ENCODE peak calls at places on chromosomes 12 and 14, in six cellular contexts. One of them, this sample, is unnamed.

GRCh38 chr14:79011091-79011919 is 841.1 kb downstream of the NRXN3 start:
- DNase-seq in SK-N-SH: peak; percentile 37
- DNase-seq in suprapubic skin: no peak
- DNase-seq in A549: peak; percentile 48
- DNase-seq in tibial nerve: no peak
- DNase-seq in stomach: no peak
- DNase-seq in this sample: no peak

GRCh38 chr12:26275313-26276257 is 80.2 kb downstream of the SSPN start:
- DNase-seq in A549: peak; percentile 21
- DNase-seq in tibial nerve: no peak
- DNase-seq in SK-N-SH: no peak
- DNase-seq in stomach: no peak
- DNase-seq in suprapubic skin: no peak
- DNase-seq in this sample: no peak

GRCh38 chr12:15495742-15496141 is 173.4 kb downstream of the PTPRO start:
- DNase-seq in tibial nerve: no peak
- DNase-seq in SK-N-SH: no peak
- DNase-seq in stomach: no peak
- DNase-seq in A549: no peak
- DNase-seq in suprapubic skin: no peak
- DNase-seq in this sample: no peak

GRCh38 chr14:79325557-79325956 is 885.7 kb downstream of the DIO2 start:
- DNase-seq in stomach: no peak
- DNase-seq in A549: no peak
- DNase-seq in tibial nerve: no peak
- DNase-seq in SK-N-SH: no peak
- DNase-seq in suprapubic skin: no peak
- DNase-seq in this sample: no peak

GRCh38 chr14:47846008-47846407 is 170.6 kb upstream of the MDGA2 start:
- DNase-seq in A549: no peak
- DNase-seq in tibial nerve: no peak
- DNase-seq in suprapubic skin: no peak
- DNase-seq in stomach: no peak
- DNase-seq in SK-N-SH: no peak
- DNase-seq in this sample: no peak

GRCh38 chr14:38950676-38951075 is 152.4 kb downstream of the SEC23A start:
- DNase-seq in stomach: no peak
- DNase-seq in tibial nerve: no peak
- DNase-seq in A549: no peak
- DNase-seq in suprapubic skin: no peak
- DNase-seq in SK-N-SH: no peak
- DNase-seq in this sample: no peak

GRCh38 chr12:1880153-1880845 is 38.2 kb downstream of the CACNA2D4 start:
- DNase-seq in stomach: no peak
- DNase-seq in A549: no peak
- DNase-seq in tibial nerve: no peak
- DNase-seq in SK-N-SH: peak; percentile 0
- DNase-seq in suprapubic skin: no peak
- DNase-seq in this sample: no peak

GRCh38 chr12:118360785-118361404 is 11.8 kb downstream of the TAOK3 start:
- DNase-seq in SK-N-SH: no peak
- DNase-seq in suprapubic skin: no peak
- DNase-seq in tibial nerve: no peak
- DNase-seq in stomach: no peak
- DNase-seq in A549: peak; percentile 26
- DNase-seq in this sample: no peak

GRCh38 chr14:102927346-102927877 is 4.9 kb downstream of the AMN start:
- DNase-seq in stomach: peak; percentile 73
- DNase-seq in tibial nerve: no peak
- DNase-seq in suprapubic skin: no peak
- DNase-seq in SK-N-SH: no peak
- DNase-seq in A549: no peak
- DNase-seq in this sample: no peak

GRCh38 chr14:77761205-77761931 is 412 bp upstream of the SNW1 start:
- DNase-seq in tibial nerve: no peak
- DNase-seq in SK-N-SH: peak; percentile 55
- DNase-seq in suprapubic skin: no peak
- DNase-seq in stomach: no peak
- DNase-seq in A549: peak; percentile 66
- DNase-seq in this sample: peak; percentile 65

GRCh38 chr12:82174936-82175335 is 183.3 kb downstream of the CCDC59 start:
- DNase-seq in stomach: no peak
- DNase-seq in A549: no peak
- DNase-seq in tibial nerve: no peak
- DNase-seq in suprapubic skin: no peak
- DNase-seq in SK-N-SH: no peak
- DNase-seq in this sample: no peak

GRCh38 chr12:26153421-26154154 is 28.8 kb upstream of the BHLHE41 start:
- DNase-seq in SK-N-SH: no peak
- DNase-seq in A549: peak; percentile 79
- DNase-seq in stomach: no peak
- DNase-seq in tibial nerve: no peak
- DNase-seq in suprapubic skin: no peak
- DNase-seq in this sample: no peak

GRCh38 chr14:71852201-71852600 is 80.0 kb upstream of the RGS6 start:
- DNase-seq in stomach: no peak
- DNase-seq in suprapubic skin: no peak
- DNase-seq in A549: no peak
- DNase-seq in tibial nerve: no peak
- DNase-seq in SK-N-SH: no peak
- DNase-seq in this sample: no peak

GRCh38 chr14:104973215-104974145 is 4.7 kb downstream of the AHNAK2 start:
- DNase-seq in suprapubic skin: peak; percentile 94
- DNase-seq in A549: peak; percentile 97
- DNase-seq in tibial nerve: peak; percentile 64
- DNase-seq in SK-N-SH: no peak
- DNase-seq in stomach: peak; percentile 84
- DNase-seq in this sample: peak; percentile 97
- TF ChIP-seq EP300 in suprapubic skin: no peak
- TF ChIP-seq EP300 in A549: peak; percentile 75
- TF ChIP-seq EP300 in tibial nerve: peak; percentile 45
- TF ChIP-seq EP300 in SK-N-SH: peak; percentile 81
- TF ChIP-seq EP300 in stomach: no peak
- TF ChIP-seq EP300 in this sample: no peak

DNA sequence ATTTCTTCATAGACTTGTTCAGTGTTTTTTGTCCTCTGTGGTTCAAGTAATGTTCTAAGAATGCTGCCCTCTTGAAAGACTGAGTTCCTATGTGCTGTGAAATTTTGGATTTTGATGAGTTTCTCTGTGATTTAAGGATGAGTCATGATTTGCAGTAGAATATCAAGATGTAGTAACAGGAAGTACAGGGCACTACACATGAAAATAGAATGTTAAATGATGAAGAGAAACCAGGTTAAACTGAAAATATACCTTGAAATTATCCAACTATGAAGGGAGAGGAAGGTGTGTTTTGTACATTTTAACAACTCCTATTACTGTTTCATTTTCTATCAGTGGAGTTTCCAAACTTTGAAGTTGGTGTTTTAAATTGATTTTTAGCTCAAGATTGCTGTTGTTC is 4.8 kb downstream of the ELK3 start:
- DNase-seq in A549: peak; percentile 62
- DNase-seq in SK-N-SH: no peak
- DNase-seq in suprapubic skin: no peak
- DNase-seq in stomach: no peak
- DNase-seq in tibial nerve: no peak
- DNase-seq in this sample: no peak
- H3K4me1 ChIP-seq in A549: peaks cover 38% of the 10 kb centered on the region
- H3K4me1 ChIP-seq in SK-N-SH: peaks cover 6% of the 10 kb centered on the region
- H3K4me1 ChIP-seq in suprapubic skin: peaks cover 39% of the 10 kb centered on the region
- H3K4me1 ChIP-seq in stomach: peaks cover 41% of the 10 kb centered on the region
- H3K4me1 ChIP-seq in tibial nerve: peaks cover 35% of the 10 kb centered on the region
- H3K4me1 ChIP-seq in this sample: peaks cover 8% of the 10 kb centered on the region

DNA sequence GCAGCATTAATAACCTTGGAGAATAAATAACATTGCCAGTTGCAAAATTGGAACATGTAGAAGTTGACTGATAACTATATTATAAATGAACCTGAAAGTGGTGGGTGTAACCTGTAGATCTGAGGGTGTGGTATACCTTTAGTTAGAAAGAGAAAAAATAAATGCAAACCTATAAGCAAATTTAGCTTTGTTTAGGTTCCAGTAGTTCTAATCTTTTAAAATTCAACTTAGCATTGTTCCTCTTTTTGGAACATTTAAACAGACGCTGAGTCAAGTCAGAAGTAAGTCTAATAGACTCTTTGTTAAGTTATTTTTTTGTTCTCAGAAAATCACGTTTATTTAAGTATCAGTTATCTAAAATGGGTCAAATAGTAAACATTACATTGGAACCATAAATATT is 120.0 kb downstream of the DNAI7 start:
- DNase-seq in suprapubic skin: no peak
- DNase-seq in stomach: no peak
- DNase-seq in A549: no peak
- DNase-seq in SK-N-SH: no peak
- DNase-seq in tibial nerve: no peak
- DNase-seq in this sample: no peak
- TF ChIP-seq EP300 in suprapubic skin: no peak
- TF ChIP-seq EP300 in stomach: no peak
- TF ChIP-seq EP300 in A549: no peak
- TF ChIP-seq EP300 in SK-N-SH: no peak
- TF ChIP-seq EP300 in tibial nerve: no peak
- TF ChIP-seq EP300 in this sample: no peak

GRCh38 chr12:102601621-102602020 is 121.3 kb upstream of the IGF1 start:
- DNase-seq in SK-N-SH: no peak
- DNase-seq in stomach: no peak
- DNase-seq in A549: no peak
- DNase-seq in suprapubic skin: no peak
- DNase-seq in tibial nerve: no peak
- DNase-seq in this sample: no peak

GRCh38 chr12:102603021-102603420 is 122.7 kb upstream of the IGF1 start:
- DNase-seq in suprapubic skin: no peak
- DNase-seq in stomach: no peak
- DNase-seq in tibial nerve: no peak
- DNase-seq in A549: no peak
- DNase-seq in SK-N-SH: no peak
- DNase-seq in this sample: no peak

GRCh38 chr12:102596687-102597086 is 116.3 kb upstream of the IGF1 start:
- DNase-seq in suprapubic skin: no peak
- DNase-seq in A549: no peak
- DNase-seq in tibial nerve: no peak
- DNase-seq in SK-N-SH: no peak
- DNase-seq in stomach: no peak
- DNase-seq in this sample: no peak

GRCh38 chr12:102602549-102602948 is 122.2 kb upstream of the IGF1 start:
- DNase-seq in A549: no peak
- DNase-seq in stomach: no peak
- DNase-seq in tibial nerve: no peak
- DNase-seq in SK-N-SH: no peak
- DNase-seq in suprapubic skin: no peak
- DNase-seq in this sample: no peak
- H3K4me1 ChIP-seq in A549: no peaks in the 10 kb centered on the region
- H3K4me1 ChIP-seq in stomach: no peaks in the 10 kb centered on the region
- H3K4me1 ChIP-seq in tibial nerve: peaks cover 5% of the 10 kb centered on the region
- H3K4me1 ChIP-seq in SK-N-SH: no peaks in the 10 kb centered on the region
- H3K4me1 ChIP-seq in suprapubic skin: no peaks in the 10 kb centered on the region
- H3K4me1 ChIP-seq in this sample: no peaks in the 10 kb centered on the region

GRCh38 chr12:12097821-12098688 is 27.3 kb downstream of the BCL2L14 start:
- DNase-seq in stomach: no peak
- DNase-seq in suprapubic skin: no peak
- DNase-seq in tibial nerve: no peak
- DNase-seq in A549: no peak
- DNase-seq in SK-N-SH: no peak
- DNase-seq in this sample: no peak

GRCh38 chr12:12091977-12092663 is 21.4 kb downstream of the BCL2L14 start:
- DNase-seq in SK-N-SH: peak; percentile 33
- DNase-seq in suprapubic skin: no peak
- DNase-seq in stomach: no peak
- DNase-seq in A549: no peak
- DNase-seq in tibial nerve: no peak
- DNase-seq in this sample: no peak

GRCh38 chr12:12098689-12099010 is 27.9 kb downstream of the BCL2L14 start:
- DNase-seq in A549: no peak
- DNase-seq in stomach: no peak
- DNase-seq in suprapubic skin: no peak
- DNase-seq in tibial nerve: no peak
- DNase-seq in SK-N-SH: no peak
- DNase-seq in this sample: no peak

GRCh38 chr12:12094481-12094880 is 23.7 kb downstream of the BCL2L14 start:
- DNase-seq in suprapubic skin: no peak
- DNase-seq in tibial nerve: no peak
- DNase-seq in SK-N-SH: no peak
- DNase-seq in A549: no peak
- DNase-seq in stomach: no peak
- DNase-seq in this sample: no peak

DNA sequence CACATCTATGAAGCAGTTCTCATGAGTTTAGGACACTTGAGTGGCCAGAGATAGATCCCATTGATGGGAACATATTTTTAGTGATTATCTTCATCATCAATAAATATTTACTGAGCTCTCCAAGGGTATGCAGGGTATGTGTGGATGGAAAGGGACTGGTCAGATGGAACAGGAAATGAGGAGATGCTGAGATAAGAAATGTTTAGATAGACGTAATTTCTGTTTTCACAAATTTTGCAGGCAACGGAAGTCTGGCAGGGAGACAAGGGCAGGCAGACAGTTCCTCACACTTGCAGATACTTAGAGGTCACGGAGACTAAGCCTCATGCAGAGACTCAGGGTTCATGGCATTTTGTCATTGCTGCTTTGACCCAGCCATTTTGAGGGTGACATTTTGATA is 24.3 kb downstream of the BCL2L14 start:
- DNase-seq in tibial nerve: no peak
- DNase-seq in suprapubic skin: no peak
- DNase-seq in stomach: no peak
- DNase-seq in SK-N-SH: peak; percentile 39
- DNase-seq in A549: no peak
- DNase-seq in this sample: no peak
- TF ChIP-seq EP300 in tibial nerve: no peak
- TF ChIP-seq EP300 in suprapubic skin: no peak
- TF ChIP-seq EP300 in stomach: no peak
- TF ChIP-seq EP300 in SK-N-SH: no peak
- TF ChIP-seq EP300 in A549: no peak
- TF ChIP-seq EP300 in this sample: no peak

DNA sequence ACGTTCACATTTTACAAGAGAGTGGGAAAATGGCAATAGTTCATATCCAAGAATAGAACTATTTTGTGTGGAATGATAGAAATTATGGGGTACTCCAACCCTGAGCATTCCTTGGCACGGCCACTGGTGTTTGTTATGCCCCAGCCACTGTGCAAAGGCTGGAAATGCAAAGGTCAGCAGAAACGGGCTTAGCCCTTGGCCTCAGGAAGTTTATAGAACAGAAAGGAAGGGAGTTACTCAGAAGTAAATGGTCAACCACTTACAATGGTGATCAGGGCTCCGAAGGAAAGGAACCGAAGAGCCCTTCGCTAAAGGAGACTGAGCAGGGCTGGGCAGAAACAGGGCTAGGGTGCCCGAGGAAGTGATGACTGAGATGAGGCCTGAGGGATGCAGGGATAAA is 45.1 kb downstream of the KICS2 start:
- DNase-seq in stomach: no peak
- DNase-seq in suprapubic skin: no peak
- DNase-seq in A549: no peak
- DNase-seq in tibial nerve: no peak
- DNase-seq in SK-N-SH: no peak
- DNase-seq in this sample: no peak
- H3K4me1 ChIP-seq in stomach: peaks cover 12% of the 10 kb centered on the region
- H3K4me1 ChIP-seq in suprapubic skin: peaks cover 15% of the 10 kb centered on the region
- H3K4me1 ChIP-seq in A549: peaks cover 29% of the 10 kb centered on the region
- H3K4me1 ChIP-seq in tibial nerve: peaks cover 13% of the 10 kb centered on the region
- H3K4me1 ChIP-seq in SK-N-SH: peaks cover 3% of the 10 kb centered on the region
- H3K4me1 ChIP-seq in this sample: peaks cover 14% of the 10 kb centered on the region

This sample was measured in sigmoid colon.